ENCODE peak calls at places on chromosomes 13 and 19, in ten cellular contexts. I is brain microvascular endothelial cell; J is CD8-positive, alpha-beta T cell; F is choroid plexus epithelial cell; L is lung; X is GM23338; W is GM06990; B is psoas muscle; M is endodermal cell; G is foreskin fibroblast. E is an unnamed sample.

GRCh38 chr13:96848275-96848674 is 146.0 kb downstream of the OXGR1 start:
- DNase-seq in M (no peak), F (no peak), B (no peak), I (no peak), G (no peak), X (no peak), J (no peak), L (no peak), W (no peak), E (no peak)

GRCh38 chr19:35460608-35461007 is 12.6 kb downstream of the FFAR2 start:
- DNase-seq in B (peak), G (no peak), F (no peak), I (no peak), M (no peak), W (no peak), L (no peak), J (no peak), X (no peak), E (no peak)

GRCh38 chr13:28753208-28753892 is 34.6 kb upstream of the SLC46A3 start:
- DNase-seq in J (no peak), M (peak), W (no peak), F (peak), B (no peak), L (peak), X (peak), G (peak), I (peak), E (peak)

GRCh38 chr19:2719232-2719735 is 1.9 kb downstream of the DIRAS1 start:
- DNase-seq in B (no peak), G (no peak), F (no peak), X (peak), M (no peak), L (no peak), W (no peak), J (no peak), I (no peak), E (no peak)

GRCh38 chr13:99165753-99166587 is 34.7 kb upstream of the UBAC2 start:
- DNase-seq in L (no peak), F (no peak), M (no peak), G (no peak), I (no peak), W (no peak), B (no peak), X (no peak), J (no peak), E (no peak)

GRCh38 chr13:48194392-48194754 is 38.6 kb upstream of the ITM2B start:
- DNase-seq in L (no peak), B (no peak), X (no peak), G (peak), M (no peak), I (peak), F (peak), W (no peak), J (no peak), E (no peak)

GRCh38 chr13:51148223-51148951 is 37.3 kb upstream of the C13orf42 start:
- DNase-seq in F (no peak), I (no peak), B (no peak), L (no peak), M (peak), W (no peak), J (no peak), X (peak), G (no peak), E (peak)

GRCh38 chr19:50835103-50835784 is 1.9 kb upstream of the KLK15 start:
- DNase-seq in J (no peak), G (no peak), I (no peak), B (no peak), F (peak), X (peak), W (no peak), L (no peak), M (no peak), E (no peak)

GRCh38 chr13:107023335-107023734 is 455.4 kb upstream of the ARGLU1 start:
- DNase-seq in I (no peak), X (peak), W (no peak), J (no peak), G (no peak), F (no peak), B (no peak), L (no peak), M (peak), E (no peak)

GRCh38 chr13:108987488-108987887 is 358.1 kb downstream of the MYO16 start:
- DNase-seq in I (no peak), F (peak), G (no peak), X (no peak), J (no peak), M (no peak), W (no peak), B (no peak), L (no peak), E (no peak)

GRCh38 chr13:30388401-30389283 is 33.7 kb upstream of the UBE2L5 start:
- DNase-seq in I (no peak), B (peak), X (peak), J (no peak), G (no peak), W (no peak), M (no peak), F (no peak), L (no peak), E (no peak)
- H3K4me3 ChIP-seq in I (no peak), B (no peak), X (no peak), J (peak), G (no peak), W (no peak), M (no peak), F (no peak), L (no peak), E (no peak)

GRCh38 chr19:31315621-31316011 is 33.6 kb downstream of the TSHZ3 start:
- DNase-seq in I (no peak), X (no peak), M (no peak), G (no peak), W (no peak), F (no peak), L (no peak), B (no peak), J (no peak), E (no peak)

GRCh38 chr19:31314156-31314555 is 35.1 kb downstream of the TSHZ3 start:
- DNase-seq in X (no peak), J (no peak), L (no peak), G (no peak), I (no peak), F (no peak), W (no peak), B (no peak), M (no peak), E (no peak)

GRCh38 chr19:31316201-31316951 is 32.9 kb downstream of the TSHZ3 start:
- DNase-seq in F (peak), J (no peak), B (peak), M (peak), I (no peak), G (peak), X (peak), W (no peak), L (no peak), E (peak)

GRCh38 chr19:31313291-31314030 is 35.8 kb downstream of the TSHZ3 start:
- DNase-seq in X (no peak), G (no peak), B (no peak), L (no peak), F (no peak), M (no peak), J (no peak), W (no peak), I (no peak), E (no peak)

DNA sequence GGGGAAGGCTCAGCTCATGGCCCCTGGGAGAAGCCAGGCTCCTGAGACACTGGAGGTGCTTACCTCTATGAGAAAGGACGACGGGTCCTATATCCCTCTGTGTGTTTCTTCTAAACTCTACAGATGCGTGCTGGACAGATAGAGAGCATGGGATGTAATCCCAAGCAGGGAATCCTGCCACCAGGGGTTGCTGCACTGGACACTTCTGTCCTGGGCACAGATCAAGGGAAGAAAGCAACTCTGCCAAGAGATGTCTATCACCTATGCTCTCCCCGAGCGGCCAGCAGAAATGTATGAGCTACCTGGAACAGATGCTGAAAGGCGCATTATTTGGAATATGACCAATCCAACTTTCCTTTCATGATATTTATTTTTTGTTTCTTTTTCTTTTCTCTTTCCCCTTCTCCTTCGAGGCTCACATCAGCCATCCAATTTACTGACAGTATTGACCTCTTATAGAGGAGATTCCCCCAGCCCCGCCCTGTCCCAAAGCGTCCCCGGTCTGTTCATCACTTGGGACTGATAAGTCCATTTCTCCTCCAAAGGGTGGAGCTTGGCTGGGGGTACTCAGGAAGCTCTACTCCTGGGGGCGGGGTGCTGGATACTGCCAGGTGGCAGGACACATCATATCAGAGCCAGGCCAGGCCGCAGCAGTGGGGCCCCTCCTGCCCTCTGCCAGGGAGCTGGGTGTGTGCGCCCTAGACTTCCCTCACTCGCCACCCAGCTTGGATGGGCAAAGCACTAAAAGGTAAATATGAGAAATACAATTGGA is 34.2 kb downstream of the TSHZ3 start:
- DNase-seq in B (no peak), L (no peak), F (peak), I (no peak), X (no peak), W (no peak), J (no peak), G (no peak), M (no peak), E (no peak)
- TF ChIP-seq CTCF in B (no peak), L (no peak), F (peak), I (peak), X (peak), W (no peak), J (no peak), G (peak), M (peak), E (peak)

GRCh38 chr19:6531163-6531955 is 533 bp downstream of the TNFSF9 start:
- DNase-seq in X (no peak), B (no peak), F (no peak), W (no peak), M (peak), G (no peak), J (peak), I (no peak), L (no peak), E (no peak)

GRCh38 chr19:6531956-6532243 is 1.1 kb downstream of the TNFSF9 start:
- DNase-seq in B (no peak), G (no peak), X (no peak), I (no peak), F (no peak), W (no peak), L (no peak), J (no peak), M (no peak), E (no peak)

GRCh38 chr19:6533000-6533328 is 2.1 kb downstream of the TNFSF9 start:
- DNase-seq in M (peak), F (no peak), X (no peak), J (no peak), I (no peak), B (no peak), G (no peak), L (no peak), W (no peak), E (no peak)

GRCh38 chr19:6533746-6534418 is 3.1 kb downstream of the TNFSF9 start:
- DNase-seq in M (peak), L (no peak), W (no peak), I (no peak), X (peak), B (no peak), G (no peak), J (no peak), F (no peak), E (no peak)

GRCh38 chr19:6532244-6532999 is 1.6 kb downstream of the TNFSF9 start:
- DNase-seq in M (peak), W (peak), X (no peak), F (no peak), I (no peak), G (no peak), B (no peak), L (no peak), J (peak), E (no peak)
- H3K4me3 ChIP-seq in M (no peak), W (peak), X (peak), F (no peak), I (no peak), G (peak), B (peak), L (peak), J (peak), E (peak)

DNA sequence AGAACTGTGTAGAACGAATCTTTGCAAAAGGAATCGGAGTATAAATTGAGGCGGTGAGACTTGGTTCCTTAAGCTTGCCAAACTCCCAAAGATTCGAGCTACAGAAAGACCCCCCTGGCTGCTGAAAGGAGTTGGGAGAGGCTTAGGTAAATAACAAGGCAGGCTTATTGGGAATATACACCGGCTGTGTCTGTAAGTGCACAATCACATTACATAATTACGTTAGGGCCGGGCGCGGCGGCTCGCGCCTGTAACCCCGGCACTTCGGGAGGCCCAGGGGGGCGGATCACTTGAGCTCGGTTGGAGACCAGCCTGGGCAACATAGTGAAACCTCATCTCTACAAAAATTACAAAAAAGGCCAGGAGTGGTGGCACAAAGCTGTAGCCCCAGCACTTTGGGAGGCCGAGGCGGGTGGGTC is 12.2 kb downstream of the TMEM160 start:
- DNase-seq in J (no peak), G (peak), X (no peak), W (no peak), B (no peak), I (no peak), M (no peak), F (no peak), L (no peak), E (no peak)
- TF ChIP-seq CTCF in J (no peak), G (no peak), X (no peak), W (no peak), B (no peak), I (no peak), M (no peak), F (no peak), L (no peak), E (no peak)

DNA sequence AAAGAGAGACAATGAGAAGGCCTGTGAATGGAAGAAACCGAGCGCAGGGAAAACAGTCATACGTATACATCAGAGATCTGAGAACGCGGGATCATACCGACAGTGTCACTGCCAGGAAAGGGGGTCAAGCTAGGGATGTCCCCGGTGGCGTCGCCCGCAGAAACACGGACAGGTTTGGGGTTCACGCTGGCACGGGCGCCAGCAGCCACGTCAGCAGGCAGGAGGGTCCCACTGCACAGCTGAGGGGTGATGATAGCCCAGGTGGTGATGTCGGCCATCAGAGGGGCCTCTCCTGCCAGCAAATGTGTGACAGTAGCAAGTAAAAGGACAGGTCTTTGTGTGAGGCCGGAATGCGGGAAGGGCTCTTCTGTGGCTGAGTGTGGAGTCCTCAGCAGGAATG is 3.4 kb upstream of the ZNF229 start:
- DNase-seq in F (no peak), X (no peak), G (no peak), I (no peak), L (no peak), M (no peak), W (no peak), J (no peak), B (no peak), E (no peak)
- H3K4me3 ChIP-seq in F (no peak), X (no peak), G (no peak), I (no peak), L (no peak), M (no peak), W (no peak), J (no peak), B (no peak), E (no peak)

GRCh38 chr13:23776698-23777570 is 112.3 kb downstream of the MIPEP start:
- DNase-seq in G (no peak), B (no peak), M (no peak), I (no peak), X (no peak), L (no peak), W (no peak), J (no peak), F (no peak), E (no peak)

GRCh38 chr13:23777571-23777870 is 111.7 kb downstream of the MIPEP start:
- DNase-seq in G (no peak), B (no peak), I (no peak), W (no peak), X (no peak), M (no peak), J (no peak), F (no peak), L (no peak), E (no peak)

GRCh38 chr13:23778879-23779278 is 110.3 kb downstream of the MIPEP start:
- DNase-seq in B (no peak), J (no peak), I (peak), G (peak), W (no peak), F (peak), M (no peak), X (no peak), L (no peak), E (peak)

GRCh38 chr13:23772717-23773116 is 116.5 kb downstream of the MIPEP start:
- DNase-seq in L (no peak), B (no peak), M (no peak), G (no peak), I (no peak), W (no peak), J (no peak), F (no peak), X (no peak), E (no peak)

GRCh38 chr13:23778007-23778687 is 111.1 kb downstream of the MIPEP start:
- DNase-seq in B (no peak), X (no peak), G (no peak), J (no peak), W (no peak), I (no peak), M (no peak), L (no peak), F (peak), E (no peak)
- TF ChIP-seq CTCF in B (no peak), X (no peak), G (peak), J (no peak), W (peak), I (peak), M (no peak), L (no peak), F (peak), E (peak)

GRCh38 chr19:4575978-4576933 is 16.8 kb upstream of the SEMA6B start:
- DNase-seq in G (no peak), M (peak), W (no peak), B (peak), J (peak), F (peak), X (peak), L (peak), I (peak), E (peak)

GRCh38 chr19:4577020-4577782 is 17.7 kb upstream of the SEMA6B start:
- DNase-seq in I (no peak), M (peak), G (no peak), B (no peak), X (peak), J (no peak), F (peak), W (no peak), L (no peak), E (peak)

GRCh38 chr19:4573682-4574081 is 14.2 kb upstream of the SEMA6B start:
- DNase-seq in J (no peak), L (no peak), X (no peak), B (no peak), M (no peak), I (no peak), F (no peak), G (no peak), W (no peak), E (no peak)

GRCh38 chr19:4578552-4579248 is 19.2 kb upstream of the SEMA6B start:
- DNase-seq in B (no peak), G (no peak), F (no peak), X (no peak), M (no peak), L (no peak), J (no peak), W (no peak), I (no peak), E (no peak)

GRCh38 chr19:4575267-4575793 is 15.8 kb upstream of the SEMA6B start:
- DNase-seq in F (peak), G (peak), I (peak), B (peak), W (no peak), J (no peak), M (peak), L (peak), X (peak), E (peak)
- H3K4me3 ChIP-seq in F (no peak), G (no peak), I (no peak), B (no peak), W (no peak), J (no peak), M (no peak), L (no peak), X (peak), E (no peak)

GRCh38 chr13:21061077-21061945 is at the start of gene LATS2:
- DNase-seq in J (peak), X (peak), L (peak), I (peak), B (peak), F (peak), M (peak), G (peak), W (peak), E (peak)
- TF ChIP-seq CTCF in J (no peak), X (no peak), L (peak), I (peak), B (peak), F (peak), M (peak), G (no peak), W (peak), E (peak)

GRCh38 chr19:49658566-49659442 is 6.9 kb downstream of the IRF3 start:
- DNase-seq in I (no peak), G (no peak), M (no peak), X (no peak), F (no peak), W (no peak), J (no peak), L (no peak), B (no peak), E (no peak)

GRCh38 chr19:49663224-49663623 is 2.4 kb downstream of the IRF3 start:
- DNase-seq in F (no peak), L (no peak), X (no peak), M (no peak), W (no peak), I (no peak), J (no peak), B (no peak), G (no peak), E (no peak)

GRCh38 chr19:49660338-49660961 is 5.2 kb downstream of the IRF3 start:
- DNase-seq in W (no peak), M (no peak), I (no peak), F (no peak), B (no peak), G (no peak), X (no peak), J (no peak), L (no peak), E (no peak)

GRCh38 chr19:49664171-49665070 is 1.2 kb downstream of the IRF3 start:
- DNase-seq in J (peak), G (peak), W (peak), X (peak), F (peak), B (peak), M (peak), L (peak), I (peak), E (peak)

DNA sequence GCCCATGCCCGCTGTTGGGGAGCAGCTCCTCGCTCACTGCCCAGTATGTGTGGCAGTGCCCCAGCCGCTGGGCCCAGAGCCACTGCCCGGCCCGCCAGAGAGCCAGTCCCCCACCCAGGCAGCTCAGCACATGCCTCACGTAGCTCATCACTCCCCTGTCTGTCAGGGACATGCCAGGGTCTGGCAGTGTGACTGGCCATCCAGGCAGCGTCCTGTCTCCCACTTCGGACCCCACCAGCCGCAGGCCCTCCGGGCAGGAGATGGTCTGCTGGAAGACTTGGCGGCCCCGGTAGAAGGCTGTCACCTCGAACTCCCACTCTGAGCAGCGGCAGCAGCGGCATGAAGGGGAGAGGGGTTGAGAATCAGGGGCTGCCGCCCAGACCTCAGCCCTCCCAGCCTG is 3.6 kb downstream of the IRF3 start:
- DNase-seq in L (no peak), B (no peak), G (no peak), M (no peak), I (no peak), F (no peak), J (no peak), X (no peak), W (no peak), E (no peak)
- H3K4me3 ChIP-seq in L (no peak), B (no peak), G (no peak), M (no peak), I (no peak), F (no peak), J (no peak), X (no peak), W (no peak), E (no peak)

E was measured in astrocyte of the spinal cord.